ENCODE peak calls at places on chromosomes 13 and 19, in eight cellular contexts. I, Y, W, S, F, U, C and B are unnamed samples.

GRCh38 chr19:1742989-1743696 is 10.2 kb upstream of the ONECUT3 start:
- DNase-seq in F (no peak), Y (no peak), W (no peak), I (no peak), S (no peak), C (no peak), U (no peak), B (no peak)

GRCh38 chr19:15666883-15667282 is 6.0 kb upstream of the CYP4F12 start:
- DNase-seq in C (no peak), I (no peak), F (no peak), U (no peak), W (no peak), Y (no peak), S (no peak), B (no peak)

GRCh38 chr19:850221-850978 is 1.7 kb upstream of the ELANE start:
- DNase-seq in W (peak), I (peak), C (peak), F (peak), U (peak), S (peak), Y (peak), B (peak)

GRCh38 chr19:13425151-13425550 is 81.1 kb downstream of the CACNA1A start:
- DNase-seq in Y (no peak), C (no peak), I (no peak), S (no peak), W (no peak), F (no peak), U (no peak), B (no peak)

GRCh38 chr13:112525306-112525945 is 62.5 kb downstream of the TUBGCP3 start:
- DNase-seq in S (no peak), U (no peak), Y (no peak), C (no peak), I (no peak), W (no peak), F (no peak), B (no peak)

GRCh38 chr19:38429055-38429810 is 3.2 kb upstream of the RASGRP4 start:
- DNase-seq in U (no peak), S (no peak), I (no peak), Y (no peak), F (no peak), C (no peak), W (no peak), B (no peak)

GRCh38 chr19:917323-918151 is at the start of gene KISS1R:
- DNase-seq in I (no peak), S (peak), U (no peak), F (no peak), C (no peak), W (no peak), Y (no peak), B (no peak)

GRCh38 chr13:31611214-31611613 is 128.1 kb upstream of the RXFP2 start:
- DNase-seq in Y (no peak), U (no peak), I (no peak), S (no peak), C (no peak), F (no peak), W (no peak), B (no peak)

GRCh38 chr19:11535792-11536595 is 2.7 kb upstream of the CNN1 start:
- DNase-seq in F (peak), I (peak), U (no peak), W (peak), C (peak), Y (peak), S (peak), B (peak)

GRCh38 chr19:37699057-37699456 is 20.5 kb downstream of the ZNF607 start:
- DNase-seq in F (no peak), W (no peak), C (no peak), U (no peak), S (no peak), Y (no peak), I (no peak), B (no peak)

GRCh38 chr13:24050292-24050711 is 110.2 kb upstream of the SPATA13 start:
- DNase-seq in Y (peak), F (peak), S (no peak), U (no peak), W (peak), I (no peak), C (peak), B (peak)

GRCh38 chr19:4814625-4815425 is 16.7 kb downstream of the TICAM1 start:
- DNase-seq in S (no peak), C (peak), W (no peak), F (no peak), Y (peak), U (peak), I (peak), B (peak)
- H3K4me3 ChIP-seq in S (no peak), C (no peak), W (peak), F (no peak), Y (no peak), U (no peak), I (no peak), B (no peak)

DNA sequence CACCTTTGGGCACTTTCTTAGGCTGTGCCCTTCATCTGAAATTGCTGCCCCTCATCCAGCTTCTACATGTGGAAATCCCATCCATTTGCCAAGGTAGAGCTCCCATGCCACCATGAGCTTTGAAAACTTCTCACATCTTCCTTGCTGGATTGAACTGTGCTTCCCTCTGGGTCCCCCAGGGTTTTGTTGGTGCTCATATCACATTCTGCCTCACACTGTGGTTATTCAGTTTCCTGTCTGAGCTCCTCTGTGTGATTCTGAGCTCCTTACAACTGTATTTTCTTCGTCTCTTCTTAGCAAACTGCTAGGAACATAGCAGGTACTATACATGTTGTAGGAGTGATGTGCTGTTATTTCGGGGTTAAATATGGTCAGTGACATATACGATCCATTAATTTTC is 74.9 kb upstream of the KL start:
- DNase-seq in S (no peak), I (no peak), W (no peak), U (no peak), Y (no peak), C (peak), F (no peak), B (no peak)
- TF ChIP-seq CTCF in S (no peak), I (no peak), W (no peak), U (no peak), Y (no peak), C (no peak), F (no peak), B (no peak)

DNA sequence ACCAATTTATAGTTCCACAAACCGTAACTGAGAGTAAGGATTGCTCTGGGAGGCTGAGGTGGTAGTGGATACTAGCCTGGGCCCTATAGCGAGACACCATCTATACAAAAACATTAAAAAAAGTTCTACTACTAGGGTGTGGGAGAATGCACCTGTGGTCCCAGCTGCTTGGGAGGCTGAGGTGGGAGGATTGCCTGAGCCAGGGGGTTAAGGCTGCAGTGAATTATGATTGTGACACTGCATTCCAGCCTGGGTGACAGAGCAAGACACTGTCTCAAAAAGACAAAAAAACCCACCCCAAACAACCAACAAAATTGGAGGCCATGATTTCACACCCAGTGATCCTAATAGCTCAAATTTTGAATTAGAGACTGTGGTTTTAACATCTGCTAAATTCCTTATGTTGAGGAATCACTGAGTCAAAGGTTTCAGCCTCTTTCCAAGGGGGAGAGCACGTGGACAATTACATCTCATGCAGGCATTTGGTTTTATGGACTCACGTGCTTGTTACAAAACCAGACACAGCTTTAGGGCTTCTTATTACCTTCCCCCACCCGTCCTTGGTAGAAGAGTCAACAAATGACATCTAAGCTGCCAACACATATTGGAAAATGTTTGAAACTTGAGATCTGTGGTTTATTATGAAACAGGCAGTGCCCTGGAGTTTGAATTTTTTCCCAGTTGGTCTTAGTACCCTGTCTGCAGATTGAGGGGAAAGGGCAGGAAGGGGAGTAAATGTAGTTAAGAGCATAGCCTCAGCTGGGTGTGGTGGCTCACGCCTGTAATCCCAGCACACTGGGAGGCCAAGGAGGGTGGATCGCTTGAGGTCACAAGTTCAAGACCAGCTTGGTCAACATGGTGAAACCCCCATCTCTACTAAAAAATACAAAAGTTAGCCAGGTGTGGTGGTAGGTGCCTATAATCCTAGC is 18.5 kb downstream of the CYP2A6 start:
- DNase-seq in I (peak), W (no peak), F (peak), Y (peak), U (peak), S (peak), C (peak), B (peak)
- H3K4me3 ChIP-seq in I (no peak), W (no peak), F (no peak), Y (no peak), U (no peak), S (no peak), C (no peak), B (no peak)

DNA sequence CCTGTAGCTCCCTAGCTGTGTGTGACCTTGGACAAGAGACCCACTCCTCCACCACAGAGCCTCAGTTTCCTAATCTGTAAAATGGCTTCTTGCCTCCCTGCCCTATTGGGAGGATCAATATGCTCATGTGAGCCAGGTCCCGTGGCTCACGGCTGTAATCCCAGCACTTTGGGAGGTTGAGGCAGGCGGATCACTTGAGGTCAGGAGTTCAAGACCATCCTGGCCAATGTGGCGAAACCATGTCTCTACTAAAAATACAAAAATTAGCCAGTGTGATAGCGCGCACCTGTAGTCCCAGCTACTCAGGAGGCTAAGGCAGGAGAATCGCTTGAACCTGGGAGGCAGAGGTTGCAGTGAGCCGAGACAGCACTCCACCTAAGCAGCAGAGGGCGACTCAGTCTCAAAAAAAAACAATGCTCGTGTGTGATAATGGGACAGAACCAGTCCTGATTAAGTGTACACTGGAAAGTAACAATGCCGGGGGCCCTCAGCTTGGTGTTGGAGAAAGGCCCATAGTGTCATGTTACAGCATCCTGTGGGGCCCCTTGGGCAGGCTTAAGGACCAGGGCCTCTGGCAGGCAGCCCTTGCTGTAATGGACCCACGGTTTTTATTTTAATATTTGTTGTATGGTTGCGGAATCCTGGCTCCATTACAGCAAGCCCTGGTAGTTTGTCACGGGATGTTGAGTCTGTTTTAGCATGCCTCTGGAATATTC is 6.8 kb downstream of the RPS11 start:
- DNase-seq in C (peak), Y (peak), W (no peak), F (peak), U (peak), I (peak), S (peak), B (peak)
- TF ChIP-seq CTCF in C (peak), Y (peak), W (peak), F (peak), U (peak), I (peak), S (peak), B (peak)